ENCODE peak calls at places on chromosome 7, in nine cellular contexts. One of them, this sample, is unnamed.
A peak's percentile ranks its signal among the peaks of the same experiment; 100 is the strongest.

GRCh38 chr7:114085592-114086490 is 167.0 kb upstream of the PPP1R3A start:
- DNase-seq in HTR-8/SVneo: no peak
- DNase-seq in stimulated activated CD8-positive, alpha-beta memory T cell treated with anti-CD3 and anti-CD28 coated beads, Interleukin-15, amount 100 ng/mL, for 24 hours: no peak
- DNase-seq in lower lobe of right lung: peak; percentile 82
- DNase-seq in activated CD8-positive, alpha-beta T cell treated with anti-CD3 and anti-CD28 coated beads, Interleukin-2, amount 10 ng/mL, durations not matched to agents 7 days and 5 days: peak; percentile 54
- DNase-seq in fibroblast of mammary gland: peak; percentile 82
- DNase-seq in Kasumi-1: peak; percentile 74
- DNase-seq in small intestine: peak; percentile 95
- DNase-seq in A172: peak; percentile 4
- DNase-seq in this sample: peak; percentile 25

GRCh38 chr7:21198929-21199328 is 229.0 kb upstream of the SP4 start:
- DNase-seq in lower lobe of right lung: no peak
- DNase-seq in Kasumi-1: no peak
- DNase-seq in A172: no peak
- DNase-seq in HTR-8/SVneo: no peak
- DNase-seq in fibroblast of mammary gland: no peak
- DNase-seq in stimulated activated CD8-positive, alpha-beta memory T cell treated with anti-CD3 and anti-CD28 coated beads, Interleukin-15, amount 100 ng/mL, for 24 hours: no peak
- DNase-seq in small intestine: no peak
- DNase-seq in activated CD8-positive, alpha-beta T cell treated with anti-CD3 and anti-CD28 coated beads, Interleukin-2, amount 10 ng/mL, durations not matched to agents 7 days and 5 days: no peak
- DNase-seq in this sample: no peak

GRCh38 chr7:36209814-36210183 is 56.7 kb downstream of the EEPD1 start:
- DNase-seq in HTR-8/SVneo: no peak
- DNase-seq in activated CD8-positive, alpha-beta T cell treated with anti-CD3 and anti-CD28 coated beads, Interleukin-2, amount 10 ng/mL, durations not matched to agents 7 days and 5 days: no peak
- DNase-seq in Kasumi-1: no peak
- DNase-seq in stimulated activated CD8-positive, alpha-beta memory T cell treated with anti-CD3 and anti-CD28 coated beads, Interleukin-15, amount 100 ng/mL, for 24 hours: no peak
- DNase-seq in small intestine: no peak
- DNase-seq in A172: no peak
- DNase-seq in fibroblast of mammary gland: no peak
- DNase-seq in lower lobe of right lung: no peak
- DNase-seq in this sample: peak; percentile 41

GRCh38 chr7:158378978-158379377 is 208.6 kb downstream of the PTPRN2 start:
- DNase-seq in A172: no peak
- DNase-seq in HTR-8/SVneo: no peak
- DNase-seq in small intestine: no peak
- DNase-seq in fibroblast of mammary gland: no peak
- DNase-seq in Kasumi-1: no peak
- DNase-seq in lower lobe of right lung: no peak
- DNase-seq in activated CD8-positive, alpha-beta T cell treated with anti-CD3 and anti-CD28 coated beads, Interleukin-2, amount 10 ng/mL, durations not matched to agents 7 days and 5 days: no peak
- DNase-seq in stimulated activated CD8-positive, alpha-beta memory T cell treated with anti-CD3 and anti-CD28 coated beads, Interleukin-15, amount 100 ng/mL, for 24 hours: no peak
- DNase-seq in this sample: no peak

GRCh38 chr7:150566572-150566971 is 618 bp upstream of the GIMAP4 start:
- DNase-seq in lower lobe of right lung: no peak
- DNase-seq in HTR-8/SVneo: no peak
- DNase-seq in A172: no peak
- DNase-seq in activated CD8-positive, alpha-beta T cell treated with anti-CD3 and anti-CD28 coated beads, Interleukin-2, amount 10 ng/mL, durations not matched to agents 7 days and 5 days: no peak
- DNase-seq in Kasumi-1: no peak
- DNase-seq in fibroblast of mammary gland: no peak
- DNase-seq in stimulated activated CD8-positive, alpha-beta memory T cell treated with anti-CD3 and anti-CD28 coated beads, Interleukin-15, amount 100 ng/mL, for 24 hours: no peak
- DNase-seq in small intestine: no peak
- DNase-seq in this sample: no peak

GRCh38 chr7:55214707-55215106 is 150.4 kb upstream of the LANCL2 start:
- DNase-seq in lower lobe of right lung: no peak
- DNase-seq in small intestine: no peak
- DNase-seq in stimulated activated CD8-positive, alpha-beta memory T cell treated with anti-CD3 and anti-CD28 coated beads, Interleukin-15, amount 100 ng/mL, for 24 hours: no peak
- DNase-seq in Kasumi-1: no peak
- DNase-seq in A172: no peak
- DNase-seq in fibroblast of mammary gland: no peak
- DNase-seq in activated CD8-positive, alpha-beta T cell treated with anti-CD3 and anti-CD28 coated beads, Interleukin-2, amount 10 ng/mL, durations not matched to agents 7 days and 5 days: peak; percentile 9
- DNase-seq in HTR-8/SVneo: no peak
- DNase-seq in this sample: no peak

GRCh38 chr7:13508586-13508985 is 480.9 kb downstream of the ETV1 start:
- DNase-seq in stimulated activated CD8-positive, alpha-beta memory T cell treated with anti-CD3 and anti-CD28 coated beads, Interleukin-15, amount 100 ng/mL, for 24 hours: no peak
- DNase-seq in activated CD8-positive, alpha-beta T cell treated with anti-CD3 and anti-CD28 coated beads, Interleukin-2, amount 10 ng/mL, durations not matched to agents 7 days and 5 days: no peak
- DNase-seq in fibroblast of mammary gland: peak; percentile 9
- DNase-seq in HTR-8/SVneo: no peak
- DNase-seq in Kasumi-1: no peak
- DNase-seq in lower lobe of right lung: no peak
- DNase-seq in small intestine: no peak
- DNase-seq in A172: no peak
- DNase-seq in this sample: no peak

GRCh38 chr7:71131256-71131752 is 640 bp upstream of the GALNT17 start:
- DNase-seq in stimulated activated CD8-positive, alpha-beta memory T cell treated with anti-CD3 and anti-CD28 coated beads, Interleukin-15, amount 100 ng/mL, for 24 hours: no peak
- DNase-seq in A172: no peak
- DNase-seq in activated CD8-positive, alpha-beta T cell treated with anti-CD3 and anti-CD28 coated beads, Interleukin-2, amount 10 ng/mL, durations not matched to agents 7 days and 5 days: no peak
- DNase-seq in small intestine: no peak
- DNase-seq in lower lobe of right lung: no peak
- DNase-seq in Kasumi-1: no peak
- DNase-seq in HTR-8/SVneo: no peak
- DNase-seq in fibroblast of mammary gland: no peak
- DNase-seq in this sample: no peak

GRCh38 chr7:81769891-81770818 is at the start of gene HGF:
- DNase-seq in activated CD8-positive, alpha-beta T cell treated with anti-CD3 and anti-CD28 coated beads, Interleukin-2, amount 10 ng/mL, durations not matched to agents 7 days and 5 days: no peak
- DNase-seq in fibroblast of mammary gland: peak; percentile 87
- DNase-seq in stimulated activated CD8-positive, alpha-beta memory T cell treated with anti-CD3 and anti-CD28 coated beads, Interleukin-15, amount 100 ng/mL, for 24 hours: no peak
- DNase-seq in small intestine: no peak
- DNase-seq in HTR-8/SVneo: no peak
- DNase-seq in Kasumi-1: peak; percentile 11
- DNase-seq in lower lobe of right lung: peak; percentile 47
- DNase-seq in A172: no peak
- DNase-seq in this sample: peak; percentile 77

GRCh38 chr7:2120841-2121830 is 111.6 kb downstream of the MAD1L1 start:
- DNase-seq in HTR-8/SVneo: no peak
- DNase-seq in small intestine: no peak
- DNase-seq in A172: peak; percentile 46
- DNase-seq in stimulated activated CD8-positive, alpha-beta memory T cell treated with anti-CD3 and anti-CD28 coated beads, Interleukin-15, amount 100 ng/mL, for 24 hours: no peak
- DNase-seq in activated CD8-positive, alpha-beta T cell treated with anti-CD3 and anti-CD28 coated beads, Interleukin-2, amount 10 ng/mL, durations not matched to agents 7 days and 5 days: no peak
- DNase-seq in Kasumi-1: no peak
- DNase-seq in fibroblast of mammary gland: no peak
- DNase-seq in lower lobe of right lung: no peak
- DNase-seq in this sample: no peak

GRCh38 chr7:8773518-8773917 is 340.1 kb downstream of the NXPH1 start:
- DNase-seq in activated CD8-positive, alpha-beta T cell treated with anti-CD3 and anti-CD28 coated beads, Interleukin-2, amount 10 ng/mL, durations not matched to agents 7 days and 5 days: no peak
- DNase-seq in fibroblast of mammary gland: no peak
- DNase-seq in HTR-8/SVneo: no peak
- DNase-seq in stimulated activated CD8-positive, alpha-beta memory T cell treated with anti-CD3 and anti-CD28 coated beads, Interleukin-15, amount 100 ng/mL, for 24 hours: no peak
- DNase-seq in A172: no peak
- DNase-seq in lower lobe of right lung: no peak
- DNase-seq in Kasumi-1: no peak
- DNase-seq in small intestine: no peak
- DNase-seq in this sample: no peak

GRCh38 chr7:41874206-41874770 is 171.4 kb upstream of the INHBA start:
- DNase-seq in stimulated activated CD8-positive, alpha-beta memory T cell treated with anti-CD3 and anti-CD28 coated beads, Interleukin-15, amount 100 ng/mL, for 24 hours: no peak
- DNase-seq in Kasumi-1: no peak
- DNase-seq in lower lobe of right lung: no peak
- DNase-seq in small intestine: no peak
- DNase-seq in fibroblast of mammary gland: peak; percentile 31
- DNase-seq in activated CD8-positive, alpha-beta T cell treated with anti-CD3 and anti-CD28 coated beads, Interleukin-2, amount 10 ng/mL, durations not matched to agents 7 days and 5 days: peak; percentile 39
- DNase-seq in A172: no peak
- DNase-seq in HTR-8/SVneo: no peak
- DNase-seq in this sample: peak; percentile 53

GRCh38 chr7:142807855-142808460 is 37.2 kb downstream of the PRSS2 start:
- DNase-seq in HTR-8/SVneo: no peak
- DNase-seq in A172: peak; percentile 78
- DNase-seq in small intestine: no peak
- DNase-seq in Kasumi-1: no peak
- DNase-seq in fibroblast of mammary gland: peak; percentile 45
- DNase-seq in lower lobe of right lung: no peak
- DNase-seq in activated CD8-positive, alpha-beta T cell treated with anti-CD3 and anti-CD28 coated beads, Interleukin-2, amount 10 ng/mL, durations not matched to agents 7 days and 5 days: peak; percentile 61
- DNase-seq in stimulated activated CD8-positive, alpha-beta memory T cell treated with anti-CD3 and anti-CD28 coated beads, Interleukin-15, amount 100 ng/mL, for 24 hours: no peak
- DNase-seq in this sample: no peak

GRCh38 chr7:946256-946996 is 8.1 kb downstream of the ADAP1 start:
- DNase-seq in stimulated activated CD8-positive, alpha-beta memory T cell treated with anti-CD3 and anti-CD28 coated beads, Interleukin-15, amount 100 ng/mL, for 24 hours: no peak
- DNase-seq in lower lobe of right lung: peak; percentile 34
- DNase-seq in small intestine: peak; percentile 85
- DNase-seq in A172: no peak
- DNase-seq in fibroblast of mammary gland: no peak
- DNase-seq in activated CD8-positive, alpha-beta T cell treated with anti-CD3 and anti-CD28 coated beads, Interleukin-2, amount 10 ng/mL, durations not matched to agents 7 days and 5 days: no peak
- DNase-seq in HTR-8/SVneo: no peak
- DNase-seq in Kasumi-1: no peak
- DNase-seq in this sample: no peak

GRCh38 chr7:5692112-5692844 is 89.2 kb downstream of the RNF216 start:
- DNase-seq in HTR-8/SVneo: peak; percentile 63
- DNase-seq in lower lobe of right lung: no peak
- DNase-seq in Kasumi-1: no peak
- DNase-seq in stimulated activated CD8-positive, alpha-beta memory T cell treated with anti-CD3 and anti-CD28 coated beads, Interleukin-15, amount 100 ng/mL, for 24 hours: no peak
- DNase-seq in small intestine: no peak
- DNase-seq in fibroblast of mammary gland: peak; percentile 99
- DNase-seq in activated CD8-positive, alpha-beta T cell treated with anti-CD3 and anti-CD28 coated beads, Interleukin-2, amount 10 ng/mL, durations not matched to agents 7 days and 5 days: no peak
- DNase-seq in A172: peak; percentile 94
- DNase-seq in this sample: peak; percentile 55

GRCh38 chr7:149664666-149665065 is 108.7 kb downstream of the ZNF467 start:
- DNase-seq in small intestine: no peak
- DNase-seq in A172: no peak
- DNase-seq in lower lobe of right lung: no peak
- DNase-seq in Kasumi-1: no peak
- DNase-seq in fibroblast of mammary gland: no peak
- DNase-seq in stimulated activated CD8-positive, alpha-beta memory T cell treated with anti-CD3 and anti-CD28 coated beads, Interleukin-15, amount 100 ng/mL, for 24 hours: no peak
- DNase-seq in activated CD8-positive, alpha-beta T cell treated with anti-CD3 and anti-CD28 coated beads, Interleukin-2, amount 10 ng/mL, durations not matched to agents 7 days and 5 days: no peak
- DNase-seq in HTR-8/SVneo: no peak
- DNase-seq in this sample: no peak

GRCh38 chr7:12633589-12633988 is 53.8 kb upstream of the ARL4A start:
- DNase-seq in stimulated activated CD8-positive, alpha-beta memory T cell treated with anti-CD3 and anti-CD28 coated beads, Interleukin-15, amount 100 ng/mL, for 24 hours: no peak
- DNase-seq in lower lobe of right lung: no peak
- DNase-seq in HTR-8/SVneo: no peak
- DNase-seq in small intestine: no peak
- DNase-seq in activated CD8-positive, alpha-beta T cell treated with anti-CD3 and anti-CD28 coated beads, Interleukin-2, amount 10 ng/mL, durations not matched to agents 7 days and 5 days: no peak
- DNase-seq in Kasumi-1: no peak
- DNase-seq in fibroblast of mammary gland: no peak
- DNase-seq in A172: no peak
- DNase-seq in this sample: no peak

GRCh38 chr7:1403844-1404404 is 55.3 kb downstream of the MICALL2 start:
- DNase-seq in small intestine: no peak
- DNase-seq in HTR-8/SVneo: peak; percentile 78
- DNase-seq in fibroblast of mammary gland: peak; percentile 23
- DNase-seq in A172: peak; percentile 82
- DNase-seq in lower lobe of right lung: no peak
- DNase-seq in stimulated activated CD8-positive, alpha-beta memory T cell treated with anti-CD3 and anti-CD28 coated beads, Interleukin-15, amount 100 ng/mL, for 24 hours: no peak
- DNase-seq in Kasumi-1: peak; percentile 15
- DNase-seq in activated CD8-positive, alpha-beta T cell treated with anti-CD3 and anti-CD28 coated beads, Interleukin-2, amount 10 ng/mL, durations not matched to agents 7 days and 5 days: no peak
- DNase-seq in this sample: peak; percentile 84

GRCh38 chr7:79398145-79398749 is 55.2 kb downstream of the MAGI2 start:
- DNase-seq in fibroblast of mammary gland: peak; percentile 20
- DNase-seq in A172: no peak
- DNase-seq in activated CD8-positive, alpha-beta T cell treated with anti-CD3 and anti-CD28 coated beads, Interleukin-2, amount 10 ng/mL, durations not matched to agents 7 days and 5 days: no peak
- DNase-seq in Kasumi-1: no peak
- DNase-seq in small intestine: no peak
- DNase-seq in stimulated activated CD8-positive, alpha-beta memory T cell treated with anti-CD3 and anti-CD28 coated beads, Interleukin-15, amount 100 ng/mL, for 24 hours: no peak
- DNase-seq in HTR-8/SVneo: no peak
- DNase-seq in lower lobe of right lung: no peak
- DNase-seq in this sample: no peak

GRCh38 chr7:70380315-70381027 is 751.5 kb upstream of the GALNT17 start:
- DNase-seq in HTR-8/SVneo: no peak
- DNase-seq in lower lobe of right lung: no peak
- DNase-seq in A172: no peak
- DNase-seq in stimulated activated CD8-positive, alpha-beta memory T cell treated with anti-CD3 and anti-CD28 coated beads, Interleukin-15, amount 100 ng/mL, for 24 hours: no peak
- DNase-seq in fibroblast of mammary gland: peak; percentile 78
- DNase-seq in small intestine: no peak
- DNase-seq in Kasumi-1: no peak
- DNase-seq in activated CD8-positive, alpha-beta T cell treated with anti-CD3 and anti-CD28 coated beads, Interleukin-2, amount 10 ng/mL, durations not matched to agents 7 days and 5 days: no peak
- DNase-seq in this sample: no peak

GRCh38 chr7:33872870-33873269 is 32.5 kb upstream of the BMPER start:
- DNase-seq in A172: no peak
- DNase-seq in HTR-8/SVneo: no peak
- DNase-seq in small intestine: no peak
- DNase-seq in lower lobe of right lung: no peak
- DNase-seq in fibroblast of mammary gland: peak; percentile 68
- DNase-seq in stimulated activated CD8-positive, alpha-beta memory T cell treated with anti-CD3 and anti-CD28 coated beads, Interleukin-15, amount 100 ng/mL, for 24 hours: no peak
- DNase-seq in Kasumi-1: no peak
- DNase-seq in activated CD8-positive, alpha-beta T cell treated with anti-CD3 and anti-CD28 coated beads, Interleukin-2, amount 10 ng/mL, durations not matched to agents 7 days and 5 days: no peak
- DNase-seq in this sample: no peak

GRCh38 chr7:17207220-17207619 is 91.2 kb upstream of the AHR start:
- DNase-seq in A172: no peak
- DNase-seq in stimulated activated CD8-positive, alpha-beta memory T cell treated with anti-CD3 and anti-CD28 coated beads, Interleukin-15, amount 100 ng/mL, for 24 hours: no peak
- DNase-seq in activated CD8-positive, alpha-beta T cell treated with anti-CD3 and anti-CD28 coated beads, Interleukin-2, amount 10 ng/mL, durations not matched to agents 7 days and 5 days: no peak
- DNase-seq in fibroblast of mammary gland: no peak
- DNase-seq in small intestine: no peak
- DNase-seq in lower lobe of right lung: no peak
- DNase-seq in HTR-8/SVneo: no peak
- DNase-seq in Kasumi-1: no peak
- DNase-seq in this sample: no peak

GRCh38 chr7:138705122-138705521 is 4.0 kb upstream of the SVOPL start:
- DNase-seq in activated CD8-positive, alpha-beta T cell treated with anti-CD3 and anti-CD28 coated beads, Interleukin-2, amount 10 ng/mL, durations not matched to agents 7 days and 5 days: no peak
- DNase-seq in Kasumi-1: peak; percentile 73
- DNase-seq in lower lobe of right lung: no peak
- DNase-seq in HTR-8/SVneo: no peak
- DNase-seq in stimulated activated CD8-positive, alpha-beta memory T cell treated with anti-CD3 and anti-CD28 coated beads, Interleukin-15, amount 100 ng/mL, for 24 hours: no peak
- DNase-seq in small intestine: no peak
- DNase-seq in fibroblast of mammary gland: no peak
- DNase-seq in A172: no peak
- DNase-seq in this sample: peak; percentile 73

GRCh38 chr7:120838281-120838682 is 19.7 kb downstream of the TSPAN12 start:
- DNase-seq in activated CD8-positive, alpha-beta T cell treated with anti-CD3 and anti-CD28 coated beads, Interleukin-2, amount 10 ng/mL, durations not matched to agents 7 days and 5 days: no peak
- DNase-seq in Kasumi-1: no peak
- DNase-seq in HTR-8/SVneo: no peak
- DNase-seq in stimulated activated CD8-positive, alpha-beta memory T cell treated with anti-CD3 and anti-CD28 coated beads, Interleukin-15, amount 100 ng/mL, for 24 hours: no peak
- DNase-seq in small intestine: no peak
- DNase-seq in A172: no peak
- DNase-seq in fibroblast of mammary gland: no peak
- DNase-seq in lower lobe of right lung: no peak
- DNase-seq in this sample: no peak

GRCh38 chr7:118222591-118222990 is 1.9 kb upstream of the ANKRD7 start:
- DNase-seq in HTR-8/SVneo: no peak
- DNase-seq in lower lobe of right lung: no peak
- DNase-seq in stimulated activated CD8-positive, alpha-beta memory T cell treated with anti-CD3 and anti-CD28 coated beads, Interleukin-15, amount 100 ng/mL, for 24 hours: no peak
- DNase-seq in fibroblast of mammary gland: no peak
- DNase-seq in small intestine: no peak
- DNase-seq in activated CD8-positive, alpha-beta T cell treated with anti-CD3 and anti-CD28 coated beads, Interleukin-2, amount 10 ng/mL, durations not matched to agents 7 days and 5 days: no peak
- DNase-seq in A172: no peak
- DNase-seq in Kasumi-1: no peak
- DNase-seq in this sample: no peak

GRCh38 chr7:120742370-120742769 is 115.6 kb downstream of the TSPAN12 start:
- DNase-seq in Kasumi-1: no peak
- DNase-seq in A172: no peak
- DNase-seq in HTR-8/SVneo: no peak
- DNase-seq in lower lobe of right lung: no peak
- DNase-seq in activated CD8-positive, alpha-beta T cell treated with anti-CD3 and anti-CD28 coated beads, Interleukin-2, amount 10 ng/mL, durations not matched to agents 7 days and 5 days: no peak
- DNase-seq in small intestine: no peak
- DNase-seq in stimulated activated CD8-positive, alpha-beta memory T cell treated with anti-CD3 and anti-CD28 coated beads, Interleukin-15, amount 100 ng/mL, for 24 hours: no peak
- DNase-seq in fibroblast of mammary gland: no peak
- DNase-seq in this sample: no peak

GRCh38 chr7:83267141-83267631 is 104.5 kb upstream of the PCLO start:
- DNase-seq in lower lobe of right lung: no peak
- DNase-seq in A172: peak; percentile 14
- DNase-seq in stimulated activated CD8-positive, alpha-beta memory T cell treated with anti-CD3 and anti-CD28 coated beads, Interleukin-15, amount 100 ng/mL, for 24 hours: no peak
- DNase-seq in fibroblast of mammary gland: no peak
- DNase-seq in Kasumi-1: no peak
- DNase-seq in small intestine: peak; percentile 28
- DNase-seq in HTR-8/SVneo: peak; percentile 6
- DNase-seq in activated CD8-positive, alpha-beta T cell treated with anti-CD3 and anti-CD28 coated beads, Interleukin-2, amount 10 ng/mL, durations not matched to agents 7 days and 5 days: no peak
- DNase-seq in this sample: no peak

GRCh38 chr7:18829518-18830252 is 287.8 kb downstream of the TWIST1 start:
- DNase-seq in small intestine: no peak
- DNase-seq in Kasumi-1: no peak
- DNase-seq in lower lobe of right lung: no peak
- DNase-seq in stimulated activated CD8-positive, alpha-beta memory T cell treated with anti-CD3 and anti-CD28 coated beads, Interleukin-15, amount 100 ng/mL, for 24 hours: no peak
- DNase-seq in HTR-8/SVneo: peak; percentile 20
- DNase-seq in activated CD8-positive, alpha-beta T cell treated with anti-CD3 and anti-CD28 coated beads, Interleukin-2, amount 10 ng/mL, durations not matched to agents 7 days and 5 days: no peak
- DNase-seq in fibroblast of mammary gland: peak; percentile 86
- DNase-seq in A172: peak; percentile 36
- DNase-seq in this sample: peak; percentile 20

GRCh38 chr7:121545418-121545817 is 149.3 kb upstream of the FAM3C start:
- DNase-seq in A172: no peak
- DNase-seq in lower lobe of right lung: no peak
- DNase-seq in stimulated activated CD8-positive, alpha-beta memory T cell treated with anti-CD3 and anti-CD28 coated beads, Interleukin-15, amount 100 ng/mL, for 24 hours: no peak
- DNase-seq in small intestine: no peak
- DNase-seq in fibroblast of mammary gland: no peak
- DNase-seq in HTR-8/SVneo: no peak
- DNase-seq in activated CD8-positive, alpha-beta T cell treated with anti-CD3 and anti-CD28 coated beads, Interleukin-2, amount 10 ng/mL, durations not matched to agents 7 days and 5 days: no peak
- DNase-seq in Kasumi-1: no peak
- DNase-seq in this sample: no peak

GRCh38 chr7:76356823-76357222 is 2.0 kb downstream of the YWHAG start:
- DNase-seq in A172: peak; percentile 62
- DNase-seq in small intestine: peak; percentile 83
- DNase-seq in activated CD8-positive, alpha-beta T cell treated with anti-CD3 and anti-CD28 coated beads, Interleukin-2, amount 10 ng/mL, durations not matched to agents 7 days and 5 days: no peak
- DNase-seq in fibroblast of mammary gland: peak; percentile 61
- DNase-seq in stimulated activated CD8-positive, alpha-beta memory T cell treated with anti-CD3 and anti-CD28 coated beads, Interleukin-15, amount 100 ng/mL, for 24 hours: no peak
- DNase-seq in lower lobe of right lung: no peak
- DNase-seq in Kasumi-1: peak; percentile 24
- DNase-seq in HTR-8/SVneo: no peak
- DNase-seq in this sample: peak; percentile 42

GRCh38 chr7:152523916-152524315 is 88.1 kb upstream of the KMT2C start:
- DNase-seq in HTR-8/SVneo: no peak
- DNase-seq in Kasumi-1: no peak
- DNase-seq in A172: no peak
- DNase-seq in stimulated activated CD8-positive, alpha-beta memory T cell treated with anti-CD3 and anti-CD28 coated beads, Interleukin-15, amount 100 ng/mL, for 24 hours: no peak
- DNase-seq in fibroblast of mammary gland: no peak
- DNase-seq in small intestine: no peak
- DNase-seq in activated CD8-positive, alpha-beta T cell treated with anti-CD3 and anti-CD28 coated beads, Interleukin-2, amount 10 ng/mL, durations not matched to agents 7 days and 5 days: no peak
- DNase-seq in lower lobe of right lung: no peak
- DNase-seq in this sample: no peak

This sample was measured in NB4.